ENCODE peak calls at places on chromosome 15, in ten cellular contexts. One of them, this sample, is unnamed.

GRCh38 chr15:51727141-51727897 is 10.1 kb downstream of the LYSMD2 start:
- DNase-seq in WERI-Rb-1: no peak
- DNase-seq in astrocyte of the spinal cord: no peak
- DNase-seq in NB4: peak
- DNase-seq in astrocyte: peak
- DNase-seq in tibial nerve: no peak
- DNase-seq in dorsolateral prefrontal cortex: no peak
- DNase-seq in heart right ventricle: no peak
- DNase-seq in hepatocyte: no peak
- DNase-seq in choroid plexus epithelial cell: peak
- DNase-seq in this sample: peak

GRCh38 chr15:74136584-74137543 is 6.5 kb downstream of the ISLR2 start:
- DNase-seq in WERI-Rb-1: no peak
- DNase-seq in astrocyte of the spinal cord: no peak
- DNase-seq in NB4: no peak
- DNase-seq in astrocyte: no peak
- DNase-seq in tibial nerve: no peak
- DNase-seq in dorsolateral prefrontal cortex: no peak
- DNase-seq in heart right ventricle: peak
- DNase-seq in hepatocyte: no peak
- DNase-seq in choroid plexus epithelial cell: no peak
- DNase-seq in this sample: peak

GRCh38 chr15:58696740-58697139 is 52.8 kb downstream of the ADAM10 start:
- DNase-seq in WERI-Rb-1: no peak
- DNase-seq in astrocyte of the spinal cord: no peak
- DNase-seq in NB4: no peak
- DNase-seq in astrocyte: no peak
- DNase-seq in tibial nerve: no peak
- DNase-seq in dorsolateral prefrontal cortex: no peak
- DNase-seq in heart right ventricle: no peak
- DNase-seq in hepatocyte: no peak
- DNase-seq in choroid plexus epithelial cell: no peak
- DNase-seq in this sample: no peak

GRCh38 chr15:29435811-29436210 is 166.2 kb upstream of the NSMCE3 start:
- DNase-seq in WERI-Rb-1: no peak
- DNase-seq in astrocyte of the spinal cord: no peak
- DNase-seq in NB4: no peak
- DNase-seq in astrocyte: no peak
- DNase-seq in tibial nerve: no peak
- DNase-seq in dorsolateral prefrontal cortex: no peak
- DNase-seq in heart right ventricle: no peak
- DNase-seq in hepatocyte: peak
- DNase-seq in choroid plexus epithelial cell: no peak
- DNase-seq in this sample: no peak

GRCh38 chr15:99438691-99439523 is 126.9 kb upstream of the MEF2A start:
- DNase-seq in WERI-Rb-1: peak
- DNase-seq in astrocyte of the spinal cord: peak
- DNase-seq in NB4: no peak
- DNase-seq in astrocyte: no peak
- DNase-seq in tibial nerve: peak
- DNase-seq in dorsolateral prefrontal cortex: peak
- DNase-seq in heart right ventricle: peak
- DNase-seq in hepatocyte: no peak
- DNase-seq in choroid plexus epithelial cell: peak
- DNase-seq in this sample: peak

GRCh38 chr15:33675246-33675645 is 293.1 kb upstream of the CHRM5 start:
- DNase-seq in WERI-Rb-1: peak
- DNase-seq in astrocyte of the spinal cord: peak
- DNase-seq in NB4: peak
- DNase-seq in astrocyte: peak
- DNase-seq in tibial nerve: no peak
- DNase-seq in dorsolateral prefrontal cortex: no peak
- DNase-seq in heart right ventricle: no peak
- DNase-seq in hepatocyte: peak
- DNase-seq in choroid plexus epithelial cell: peak
- DNase-seq in this sample: peak

GRCh38 chr15:57376695-57377477 is 581 bp downstream of the CGNL1 start:
- DNase-seq in WERI-Rb-1: peak
- DNase-seq in astrocyte of the spinal cord: no peak
- DNase-seq in NB4: peak
- DNase-seq in astrocyte: no peak
- DNase-seq in tibial nerve: peak
- DNase-seq in dorsolateral prefrontal cortex: no peak
- DNase-seq in heart right ventricle: peak
- DNase-seq in hepatocyte: peak
- DNase-seq in choroid plexus epithelial cell: peak
- DNase-seq in this sample: no peak

GRCh38 chr15:68843425-68844311 is 23.0 kb upstream of the ANP32A start:
- DNase-seq in WERI-Rb-1: no peak
- DNase-seq in astrocyte of the spinal cord: peak
- DNase-seq in NB4: peak
- DNase-seq in astrocyte: peak
- DNase-seq in tibial nerve: no peak
- DNase-seq in dorsolateral prefrontal cortex: no peak
- DNase-seq in heart right ventricle: no peak
- DNase-seq in hepatocyte: peak
- DNase-seq in choroid plexus epithelial cell: peak
- DNase-seq in this sample: no peak

GRCh38 chr15:39172380-39173281 is 408.2 kb upstream of the THBS1 start:
- DNase-seq in WERI-Rb-1: no peak
- DNase-seq in astrocyte of the spinal cord: peak
- DNase-seq in NB4: no peak
- DNase-seq in astrocyte: peak
- DNase-seq in tibial nerve: no peak
- DNase-seq in dorsolateral prefrontal cortex: peak
- DNase-seq in heart right ventricle: peak
- DNase-seq in hepatocyte: peak
- DNase-seq in choroid plexus epithelial cell: peak
- DNase-seq in this sample: peak

GRCh38 chr15:88491158-88491557 is 23.6 kb downstream of the MRPS11 start:
- DNase-seq in WERI-Rb-1: no peak
- DNase-seq in astrocyte of the spinal cord: no peak
- DNase-seq in NB4: no peak
- DNase-seq in astrocyte: no peak
- DNase-seq in tibial nerve: no peak
- DNase-seq in dorsolateral prefrontal cortex: no peak
- DNase-seq in heart right ventricle: no peak
- DNase-seq in hepatocyte: no peak
- DNase-seq in choroid plexus epithelial cell: no peak
- DNase-seq in this sample: no peak

GRCh38 chr15:58159827-58160386 is 21.7 kb downstream of the AQP9 start:
- DNase-seq in WERI-Rb-1: no peak
- DNase-seq in astrocyte of the spinal cord: no peak
- DNase-seq in NB4: no peak
- DNase-seq in astrocyte: no peak
- DNase-seq in tibial nerve: no peak
- DNase-seq in dorsolateral prefrontal cortex: no peak
- DNase-seq in heart right ventricle: no peak
- DNase-seq in hepatocyte: no peak
- DNase-seq in choroid plexus epithelial cell: no peak
- DNase-seq in this sample: no peak

DNA sequence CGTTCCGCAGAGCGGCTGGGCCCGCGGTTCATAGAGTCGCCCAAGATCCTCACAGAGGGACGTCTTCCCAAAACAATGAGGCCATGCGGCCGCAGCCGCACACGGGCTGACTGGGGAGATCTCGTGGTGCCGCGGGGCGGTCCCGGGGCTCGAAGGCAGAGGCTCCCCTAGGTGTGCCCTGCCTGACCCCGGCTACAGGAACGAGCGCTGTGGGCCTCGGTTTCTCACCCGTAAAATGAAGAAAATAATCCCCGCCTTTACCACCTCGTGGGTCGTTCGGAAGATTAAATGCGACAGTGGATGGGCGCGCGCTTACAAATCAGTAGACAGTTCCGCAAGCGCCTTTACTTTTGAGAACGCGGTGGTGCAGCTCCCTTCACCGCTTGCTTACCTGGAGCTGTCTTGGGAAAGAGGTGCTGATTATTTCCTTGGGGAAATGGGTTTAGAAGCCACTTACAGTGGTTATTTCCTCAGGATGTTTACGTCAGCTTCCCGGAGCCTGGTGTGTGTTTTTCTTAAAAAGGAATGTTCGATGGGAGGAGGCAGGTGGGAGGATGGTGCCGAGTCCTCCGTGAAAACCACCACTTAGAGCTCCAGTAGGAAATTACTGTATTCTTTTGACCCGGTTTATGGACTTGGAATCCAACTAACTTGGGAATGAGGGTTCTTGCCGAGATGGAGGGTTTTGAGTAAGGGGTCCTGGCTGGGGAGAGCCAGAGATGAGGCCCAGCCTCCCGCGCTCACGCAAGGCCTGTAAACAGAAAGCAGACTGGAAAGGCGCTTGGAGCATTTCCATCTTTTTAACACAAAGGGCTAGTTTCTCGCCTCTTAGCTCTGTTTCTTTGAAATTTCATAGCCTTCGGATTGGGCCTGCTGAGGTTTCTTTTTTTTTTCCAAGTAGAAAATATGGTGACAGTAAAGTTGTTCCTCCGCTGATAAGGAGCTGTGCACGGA is 2.0 kb upstream of the MEX3B start:
- DNase-seq in WERI-Rb-1: no peak
- DNase-seq in astrocyte of the spinal cord: peak
- DNase-seq in NB4: no peak
- DNase-seq in astrocyte: peak
- DNase-seq in tibial nerve: peak
- DNase-seq in dorsolateral prefrontal cortex: peak
- DNase-seq in heart right ventricle: peak
- DNase-seq in hepatocyte: peak
- DNase-seq in choroid plexus epithelial cell: peak
- DNase-seq in this sample: no peak
- TF ChIP-seq CTCF in WERI-Rb-1: no peak
- TF ChIP-seq CTCF in astrocyte of the spinal cord: no peak
- TF ChIP-seq CTCF in NB4: no peak
- TF ChIP-seq CTCF in astrocyte: no peak
- TF ChIP-seq CTCF in tibial nerve: no peak
- TF ChIP-seq CTCF in dorsolateral prefrontal cortex: no peak
- TF ChIP-seq CTCF in heart right ventricle: peak
- TF ChIP-seq CTCF in hepatocyte: no peak
- TF ChIP-seq CTCF in choroid plexus epithelial cell: no peak
- TF ChIP-seq CTCF in this sample: no peak

GRCh38 chr15:53448215-53449001 is 311.1 kb downstream of the WDR72 start:
- DNase-seq in WERI-Rb-1: no peak
- DNase-seq in astrocyte of the spinal cord: no peak
- DNase-seq in NB4: no peak
- DNase-seq in astrocyte: no peak
- DNase-seq in tibial nerve: no peak
- DNase-seq in dorsolateral prefrontal cortex: no peak
- DNase-seq in heart right ventricle: no peak
- DNase-seq in hepatocyte: no peak
- DNase-seq in choroid plexus epithelial cell: no peak
- DNase-seq in this sample: no peak
- H3K4me3 ChIP-seq in WERI-Rb-1: no peak
- H3K4me3 ChIP-seq in astrocyte of the spinal cord: no peak
- H3K4me3 ChIP-seq in NB4: no peak
- H3K4me3 ChIP-seq in astrocyte: no peak
- H3K4me3 ChIP-seq in tibial nerve: no peak
- H3K4me3 ChIP-seq in dorsolateral prefrontal cortex: no peak
- H3K4me3 ChIP-seq in heart right ventricle: no peak
- H3K4me3 ChIP-seq in hepatocyte: no peak
- H3K4me3 ChIP-seq in choroid plexus epithelial cell: no peak
- H3K4me3 ChIP-seq in this sample: no peak

GRCh38 chr15:79540551-79540950 is 108.4 kb downstream of the MINAR1 start:
- DNase-seq in WERI-Rb-1: no peak
- DNase-seq in astrocyte of the spinal cord: no peak
- DNase-seq in NB4: peak
- DNase-seq in astrocyte: no peak
- DNase-seq in tibial nerve: no peak
- DNase-seq in dorsolateral prefrontal cortex: no peak
- DNase-seq in heart right ventricle: no peak
- DNase-seq in hepatocyte: no peak
- DNase-seq in choroid plexus epithelial cell: no peak
- DNase-seq in this sample: no peak
- TF ChIP-seq CTCF in WERI-Rb-1: peak
- TF ChIP-seq CTCF in astrocyte of the spinal cord: no peak
- TF ChIP-seq CTCF in NB4: peak
- TF ChIP-seq CTCF in astrocyte: no peak
- TF ChIP-seq CTCF in tibial nerve: no peak
- TF ChIP-seq CTCF in dorsolateral prefrontal cortex: no peak
- TF ChIP-seq CTCF in heart right ventricle: no peak
- TF ChIP-seq CTCF in hepatocyte: no peak
- TF ChIP-seq CTCF in choroid plexus epithelial cell: peak
- TF ChIP-seq CTCF in this sample: no peak

GRCh38 chr15:55968923-55969322 is 24.5 kb downstream of the NEDD4 start:
- DNase-seq in WERI-Rb-1: no peak
- DNase-seq in astrocyte of the spinal cord: no peak
- DNase-seq in NB4: no peak
- DNase-seq in astrocyte: no peak
- DNase-seq in tibial nerve: no peak
- DNase-seq in dorsolateral prefrontal cortex: no peak
- DNase-seq in heart right ventricle: no peak
- DNase-seq in hepatocyte: no peak
- DNase-seq in choroid plexus epithelial cell: no peak
- DNase-seq in this sample: no peak

GRCh38 chr15:55970286-55970685 is 23.1 kb downstream of the NEDD4 start:
- DNase-seq in WERI-Rb-1: no peak
- DNase-seq in astrocyte of the spinal cord: no peak
- DNase-seq in NB4: no peak
- DNase-seq in astrocyte: no peak
- DNase-seq in tibial nerve: no peak
- DNase-seq in dorsolateral prefrontal cortex: no peak
- DNase-seq in heart right ventricle: no peak
- DNase-seq in hepatocyte: no peak
- DNase-seq in choroid plexus epithelial cell: no peak
- DNase-seq in this sample: no peak

GRCh38 chr15:55965091-55965490 is 28.3 kb downstream of the NEDD4 start:
- DNase-seq in WERI-Rb-1: no peak
- DNase-seq in astrocyte of the spinal cord: no peak
- DNase-seq in NB4: no peak
- DNase-seq in astrocyte: no peak
- DNase-seq in tibial nerve: no peak
- DNase-seq in dorsolateral prefrontal cortex: no peak
- DNase-seq in heart right ventricle: no peak
- DNase-seq in hepatocyte: no peak
- DNase-seq in choroid plexus epithelial cell: no peak
- DNase-seq in this sample: no peak

GRCh38 chr15:55969582-55969981 is 23.8 kb downstream of the NEDD4 start:
- DNase-seq in WERI-Rb-1: no peak
- DNase-seq in astrocyte of the spinal cord: no peak
- DNase-seq in NB4: no peak
- DNase-seq in astrocyte: no peak
- DNase-seq in tibial nerve: no peak
- DNase-seq in dorsolateral prefrontal cortex: no peak
- DNase-seq in heart right ventricle: no peak
- DNase-seq in hepatocyte: no peak
- DNase-seq in choroid plexus epithelial cell: no peak
- DNase-seq in this sample: no peak
- H3K4me3 ChIP-seq in WERI-Rb-1: no peak
- H3K4me3 ChIP-seq in astrocyte of the spinal cord: no peak
- H3K4me3 ChIP-seq in NB4: no peak
- H3K4me3 ChIP-seq in astrocyte: no peak
- H3K4me3 ChIP-seq in tibial nerve: no peak
- H3K4me3 ChIP-seq in dorsolateral prefrontal cortex: no peak
- H3K4me3 ChIP-seq in heart right ventricle: no peak
- H3K4me3 ChIP-seq in hepatocyte: no peak
- H3K4me3 ChIP-seq in choroid plexus epithelial cell: no peak
- H3K4me3 ChIP-seq in this sample: no peak

GRCh38 chr15:60299452-60300047 is 98.2 kb downstream of the ANXA2 start:
- DNase-seq in WERI-Rb-1: no peak
- DNase-seq in astrocyte of the spinal cord: peak
- DNase-seq in NB4: no peak
- DNase-seq in astrocyte: peak
- DNase-seq in tibial nerve: no peak
- DNase-seq in dorsolateral prefrontal cortex: peak
- DNase-seq in heart right ventricle: peak
- DNase-seq in hepatocyte: peak
- DNase-seq in choroid plexus epithelial cell: no peak
- DNase-seq in this sample: peak
- TF ChIP-seq CTCF in WERI-Rb-1: no peak
- TF ChIP-seq CTCF in astrocyte of the spinal cord: peak
- TF ChIP-seq CTCF in NB4: no peak
- TF ChIP-seq CTCF in astrocyte: peak
- TF ChIP-seq CTCF in tibial nerve: no peak
- TF ChIP-seq CTCF in dorsolateral prefrontal cortex: no peak
- TF ChIP-seq CTCF in heart right ventricle: peak
- TF ChIP-seq CTCF in hepatocyte: no peak
- TF ChIP-seq CTCF in choroid plexus epithelial cell: no peak
- TF ChIP-seq CTCF in this sample: peak

This sample was measured in AG10803.